ENCODE peak calls at places on chromosomes 11 and 22, in ten cellular contexts. X is aorta; H is upper lobe of right lung; F is mucosa of descending colon; R is effector memory CD4-positive, alpha-beta T cell; N is CD8-positive, alpha-beta T cell; K is stomach; I is thoracic aorta; W is CD4-positive, alpha-beta memory T cell; L is cardiac muscle cell. O is an unnamed sample. For H3K9me3 and H3K4me1, the result is how much of the 10 kb centered on the place peaks cover.

GRCh38 chr22:10961043-10961860 is 4566.7 kb upstream of the OR11H1 start:
- DNase-seq in W (no peak), L (no peak), N (no peak), X (peak), F (no peak), H (no peak), K (no peak), I (no peak), R (no peak), O (no peak)

GRCh38 chr11:116986521-116987105 is 111.6 kb downstream of the SIK3 start:
- DNase-seq in N (no peak), I (no peak), R (no peak), H (no peak), X (no peak), K (no peak), F (no peak), W (no peak), L (peak), O (no peak)

GRCh38 chr11:44861829-44862545 is 88.7 kb downstream of the TP53I11 start:
- DNase-seq in K (peak), H (peak), R (peak), X (peak), I (peak), L (peak), W (peak), F (peak), N (peak), O (peak)

GRCh38 chr11:125373426-125374391 is 122.4 kb downstream of the FEZ1 start:
- DNase-seq in W (no peak), K (no peak), H (peak), F (no peak), L (peak), I (no peak), N (no peak), X (no peak), R (no peak), O (no peak)

GRCh38 chr11:76049506-76049905 is 156.8 kb downstream of the WNT11 start:
- DNase-seq in W (no peak), N (no peak), R (no peak), H (no peak), K (no peak), I (no peak), X (no peak), L (no peak), F (no peak), O (no peak)

GRCh38 chr22:28142361-28142801 is 223.3 kb upstream of the PITPNB start:
- DNase-seq in N (no peak), K (no peak), R (no peak), F (no peak), H (no peak), I (no peak), L (peak), W (no peak), X (no peak), O (peak)

GRCh38 chr11:31499576-31500178 is 9.7 kb downstream of the IMMP1L start:
- DNase-seq in K (no peak), N (no peak), W (no peak), L (peak), R (no peak), I (no peak), H (no peak), X (no peak), F (no peak), O (no peak)

GRCh38 chr22:49207008-49207775 is 620.5 kb downstream of the BRD1 start:
- DNase-seq in I (no peak), K (peak), W (no peak), H (peak), F (no peak), R (no peak), L (no peak), N (peak), X (peak), O (no peak)

GRCh38 chr11:27438595-27438981 is 34.0 kb downstream of the LGR4 start:
- DNase-seq in N (no peak), L (no peak), X (no peak), I (no peak), H (no peak), W (no peak), R (no peak), F (no peak), K (no peak), O (no peak)

GRCh38 chr11:33552756-33553155 is 147.9 kb downstream of the C11orf91 start:
- DNase-seq in I (no peak), W (no peak), L (no peak), K (no peak), H (no peak), R (no peak), F (no peak), N (no peak), X (no peak), O (no peak)

GRCh38 chr11:64074239-64074638 is 38.5 kb downstream of the FLRT1 start:
- DNase-seq in R (no peak), W (peak), F (no peak), I (no peak), X (no peak), H (peak), L (peak), K (no peak), N (no peak), O (no peak)

GRCh38 chr11:95134491-95134890 is 44.8 kb downstream of the ENDOD1 start:
- DNase-seq in W (no peak), N (no peak), K (no peak), I (no peak), H (no peak), F (no peak), L (peak), X (no peak), R (no peak), O (no peak)

GRCh38 chr22:19757140-19757984 is 3.2 kb upstream of the TBX1 start:
- DNase-seq in K (no peak), X (no peak), L (no peak), H (no peak), N (no peak), W (no peak), I (no peak), R (no peak), F (peak), O (no peak)

GRCh38 chr11:118907051-118907748 is 18.5 kb downstream of the BCL9L start:
- DNase-seq in I (peak), W (peak), R (peak), L (peak), N (peak), K (peak), X (peak), H (peak), F (peak), O (peak)

GRCh38 chr11:130523609-130524008 is 75.2 kb downstream of the ADAMTS15 start:
- DNase-seq in K (no peak), W (no peak), X (no peak), I (no peak), H (no peak), R (no peak), F (no peak), L (peak), N (no peak), O (no peak)

GRCh38 chr11:117936973-117937372 is 7.8 kb upstream of the TMPRSS13 start:
- DNase-seq in H (no peak), W (no peak), F (no peak), K (no peak), X (no peak), N (no peak), R (no peak), I (no peak), L (no peak), O (no peak)

GRCh38 chr11:71459076-71459766 is 6.2 kb downstream of the NADSYN1 start:
- DNase-seq in X (peak), K (no peak), L (no peak), I (no peak), N (no peak), F (no peak), R (no peak), W (no peak), H (no peak), O (no peak)

GRCh38 chr11:129871914-129872313 is 23.5 kb downstream of the NFRKB start:
- DNase-seq in W (no peak), L (no peak), R (no peak), K (no peak), H (no peak), I (no peak), X (no peak), N (no peak), F (no peak), O (no peak)

GRCh38 chr11:70402685-70403084 is 4.4 kb downstream of the CTTN start:
- DNase-seq in X (no peak), R (no peak), W (no peak), L (no peak), I (no peak), K (no peak), F (no peak), N (no peak), H (no peak), O (no peak)

GRCh38 chr11:11137339-11137738 is 215.7 kb downstream of the CSNK2A3 start:
- DNase-seq in I (no peak), R (no peak), K (no peak), H (no peak), W (no peak), F (no peak), L (no peak), X (no peak), N (no peak), O (no peak)

GRCh38 chr11:132312616-132313210 is 942.3 kb downstream of the NTM start:
- DNase-seq in K (no peak), R (no peak), L (peak), I (no peak), F (peak), N (no peak), W (no peak), H (no peak), X (no peak), O (no peak)

GRCh38 chr11:127003260-127003981 is 2.9 kb upstream of the KIRREL3 start:
- DNase-seq in H (no peak), W (no peak), F (peak), X (no peak), N (no peak), L (no peak), K (no peak), I (no peak), R (no peak), O (peak)

GRCh38 chr11:15157181-15157580 is 42.5 kb downstream of the INSC start:
- DNase-seq in X (no peak), R (no peak), H (no peak), K (no peak), W (peak), N (no peak), I (no peak), F (no peak), L (peak), O (no peak)

GRCh38 chr22:49964136-49964492 is 3.5 kb downstream of the PIM3 start:
- DNase-seq in K (peak), L (no peak), F (peak), X (peak), H (peak), N (peak), I (no peak), W (peak), R (no peak), O (no peak)

GRCh38 chr22:40449676-40450035 is 79.3 kb downstream of the SGSM3 start:
- DNase-seq in R (no peak), K (no peak), N (no peak), F (no peak), W (no peak), L (peak), X (no peak), I (no peak), H (no peak), O (peak)

GRCh38 chr11:113176561-113176960 is 137.8 kb upstream of the TTC12 start:
- DNase-seq in F (no peak), R (no peak), I (no peak), L (peak), H (no peak), X (no peak), K (no peak), N (no peak), W (no peak), O (no peak)

GRCh38 chr22:45994516-45995404 is 17.8 kb upstream of the WNT7B start:
- DNase-seq in W (peak), L (peak), K (peak), H (peak), F (peak), X (peak), R (peak), N (peak), I (no peak), O (peak)

GRCh38 chr11:35529971-35530495 is 4.6 kb upstream of the PAMR1 start:
- DNase-seq in W (no peak), N (no peak), F (no peak), R (no peak), L (peak), H (no peak), I (peak), X (no peak), K (no peak), O (no peak)

GRCh38 chr11:78428273-78428651 is 10.6 kb upstream of the GAB2 start:
- DNase-seq in N (no peak), R (no peak), I (no peak), W (no peak), K (no peak), L (no peak), H (no peak), X (no peak), F (no peak), O (no peak)

GRCh38 chr11:117875397-117876048 is 935 bp downstream of the FXYD6 start:
- DNase-seq in N (peak), H (no peak), F (no peak), W (peak), L (no peak), K (no peak), X (no peak), I (no peak), R (no peak), O (peak)

GRCh38 chr11:368414-369335 is 624 bp upstream of the B4GALNT4 start:
- DNase-seq in F (no peak), H (no peak), R (no peak), L (peak), X (no peak), I (no peak), N (no peak), K (no peak), W (no peak), O (no peak)

GRCh38 chr11:859394-860131 is 16.9 kb downstream of the TSPAN4 start:
- DNase-seq in F (peak), N (no peak), H (no peak), W (no peak), R (no peak), K (peak), I (no peak), X (peak), L (peak), O (no peak)

GRCh38 chr11:65529475-65530156 is 4.7 kb downstream of the SCYL1 start:
- DNase-seq in W (peak), I (no peak), L (no peak), F (no peak), H (no peak), K (no peak), N (no peak), R (no peak), X (no peak), O (no peak)

GRCh38 chr22:44870021-44870420 is 117.6 kb downstream of the ARHGAP8 start:
- DNase-seq in H (no peak), K (no peak), N (no peak), R (no peak), W (no peak), I (no peak), F (no peak), X (no peak), L (peak), O (peak)

GRCh38 chr11:62439785-62440602 is 21.2 kb downstream of the SCGB1A1 start:
- DNase-seq in W (no peak), K (no peak), F (peak), X (peak), H (no peak), L (peak), N (no peak), I (peak), R (no peak), O (no peak)

GRCh38 chr11:58968251-58968711 is 29.0 kb downstream of the GLYATL1 start:
- DNase-seq in I (no peak), K (peak), N (no peak), L (no peak), R (no peak), W (no peak), H (no peak), X (no peak), F (peak), O (no peak)

GRCh38 chr11:12472401-12473065 is 95.2 kb downstream of the PARVA start:
- DNase-seq in F (no peak), X (no peak), L (peak), H (no peak), N (no peak), K (no peak), I (no peak), R (no peak), W (no peak), O (peak)

GRCh38 chr11:93329936-93330445 is 551 bp upstream of the DEUP1 start:
- DNase-seq in K (no peak), F (peak), I (no peak), H (no peak), R (no peak), L (peak), X (no peak), N (no peak), W (no peak), O (no peak)
- H3K4me3 ChIP-seq in K (peak), F (no peak), I (peak), H (peak), R (no peak), L (peak), X (no peak), N (no peak), W (no peak), O (no peak)

GRCh38 chr11:66976048-66976467 is 954 bp downstream of the C11orf86 start:
- DNase-seq in I (no peak), X (no peak), R (no peak), K (no peak), N (no peak), H (no peak), W (no peak), F (no peak), L (peak), O (peak)
- H3K9me3 ChIP-seq in I (under half), X (under half), R (under half), K (under half), N (under half), H (under half), W (under half), F (under half), L (under half), O (under half)

GRCh38 chr22:41469218-41469851 is 418 bp downstream of the ACO2 start:
- DNase-seq in W (no peak), N (no peak), I (no peak), X (no peak), L (peak), H (no peak), F (peak), K (peak), R (no peak), O (no peak)
- H3K4me1 ChIP-seq in W (under half), N (under half), I (under half), X (under half), L (under half), H (under half), F (under half), K (half or more), R (under half), O (under half)

GRCh38 chr11:17389957-17390649 is 1.6 kb upstream of the KCNJ11 start:
- DNase-seq in L (no peak), W (no peak), F (no peak), I (no peak), N (no peak), H (no peak), K (no peak), R (no peak), X (no peak), O (no peak)
- H3K4me3 ChIP-seq in L (peak), W (no peak), F (no peak), I (peak), N (peak), H (peak), K (peak), R (peak), X (no peak), O (no peak)

GRCh38 chr11:41848349-41848748 is 388.9 kb upstream of the LRRC4C start:
- DNase-seq in N (no peak), X (no peak), F (no peak), L (no peak), R (no peak), K (no peak), I (no peak), H (no peak), W (no peak), O (no peak)

GRCh38 chr11:41849250-41849649 is 389.8 kb upstream of the LRRC4C start:
- DNase-seq in H (no peak), F (no peak), L (no peak), K (no peak), X (no peak), R (no peak), W (no peak), I (no peak), N (no peak), O (no peak)

GRCh38 chr11:41842673-41843072 is 383.2 kb upstream of the LRRC4C start:
- DNase-seq in F (no peak), R (no peak), I (no peak), X (no peak), H (no peak), L (no peak), W (no peak), N (no peak), K (no peak), O (no peak)

DNA sequence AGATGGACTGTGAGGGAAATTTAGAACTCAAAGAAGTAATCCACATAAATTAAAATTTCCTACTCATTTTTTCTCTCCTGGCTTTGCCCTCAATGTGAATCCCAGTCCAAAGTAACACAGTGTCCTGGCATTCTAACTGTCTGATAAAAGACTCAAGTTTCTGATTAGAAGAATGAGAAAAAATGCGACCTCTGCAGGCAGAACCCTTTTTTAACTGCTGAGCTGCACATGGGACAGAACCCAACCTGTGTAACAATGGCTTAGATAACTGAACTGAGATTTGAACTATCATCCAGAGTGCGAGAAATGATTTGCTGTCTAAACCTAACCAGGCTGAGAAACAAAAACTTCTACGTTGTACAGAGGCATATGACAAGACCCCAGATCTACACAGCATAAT is 385.6 kb upstream of the LRRC4C start:
- DNase-seq in W (no peak), N (no peak), H (no peak), L (no peak), X (no peak), F (peak), R (no peak), I (no peak), K (no peak), O (no peak)
- H3K9me3 ChIP-seq in W (under half), N (under half), H (under half), L (under half), X (under half), F (under half), R (under half), I (under half), K (under half), O (under half)

DNA sequence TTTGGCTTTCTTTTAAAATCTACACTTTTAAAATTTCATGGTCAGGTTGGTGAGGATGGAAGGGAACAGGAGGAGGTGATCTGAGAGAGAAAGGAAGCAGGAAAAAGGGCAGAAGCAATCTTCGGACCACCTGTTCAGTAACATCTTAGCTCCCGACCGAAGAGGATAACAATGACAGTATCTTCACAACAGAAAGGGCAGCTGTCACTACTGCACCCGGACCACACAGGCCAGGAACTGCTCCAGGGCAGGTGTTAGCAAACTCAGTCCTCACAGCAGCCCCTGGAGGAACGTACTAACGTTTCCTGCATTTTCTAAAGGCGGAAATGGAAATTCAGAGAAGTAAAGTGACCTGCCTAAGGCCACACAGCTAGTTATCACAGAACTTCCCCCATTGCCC is 16.8 kb downstream of the PTPN5 start:
- DNase-seq in R (no peak), N (no peak), H (no peak), W (no peak), L (no peak), F (no peak), I (no peak), X (no peak), K (no peak), O (no peak)
- H3K4me1 ChIP-seq in R (under half), N (under half), H (under half), W (under half), L (under half), F (under half), I (under half), X (under half), K (under half), O (under half)